ENCODE peak calls at places on chromosomes 6 and 20, in six cellular contexts. Z is GM12864, E is AG10803, B is posterior vena cava, H is HS-27A, X is dermis microvascular lymphatic vessel endothelial cell. I is an unnamed sample.

GRCh38 chr6:113359155-113360140 is 497.7 kb upstream of the MARCKS start:
- DNase-seq in X (peak), E (peak), H (no peak), B (no peak), Z (no peak), I (no peak)

GRCh38 chr20:35341366-35342028 is 49.3 kb upstream of the FAM83C start:
- DNase-seq in X (no peak), Z (no peak), B (no peak), H (no peak), E (peak), I (no peak)

GRCh38 chr6:142853244-142854180 is 91.5 kb downstream of the HIVEP2 start:
- DNase-seq in E (peak), Z (no peak), B (no peak), H (no peak), X (no peak), I (no peak)

GRCh38 chr6:53065266-53066058 is at the start of gene FBXO9:
- DNase-seq in E (peak), X (peak), H (no peak), B (peak), Z (no peak), I (peak)

GRCh38 chr6:142300302-142300701 is 1.5 kb upstream of the ADGRG6 start:
- DNase-seq in H (peak), B (no peak), X (no peak), E (no peak), Z (no peak), I (no peak)

GRCh38 chr20:58547527-58548475 is 32.6 kb upstream of the APCDD1L start:
- DNase-seq in Z (no peak), X (peak), H (peak), B (no peak), E (no peak), I (no peak)

GRCh38 chr20:50725722-50726000 is 5.7 kb upstream of the PARD6B start:
- DNase-seq in H (no peak), Z (no peak), X (no peak), B (peak), E (no peak), I (no peak)

GRCh38 chr20:39067526-39068216 is 105.5 kb downstream of the DHX35 start:
- DNase-seq in E (peak), H (no peak), B (no peak), X (no peak), Z (no peak), I (no peak)

GRCh38 chr6:137390264-137390787 is 103.9 kb downstream of the OLIG3 start:
- DNase-seq in X (no peak), B (no peak), H (no peak), Z (no peak), E (no peak), I (no peak)

GRCh38 chr6:8589941-8590676 is 154.8 kb upstream of the SLC35B3 start:
- DNase-seq in X (no peak), B (no peak), Z (no peak), E (no peak), H (no peak), I (no peak)

GRCh38 chr6:136893187-136893586 is 28.9 kb upstream of the SLC35D3 start:
- DNase-seq in Z (no peak), E (no peak), X (peak), B (no peak), H (no peak), I (no peak)

GRCh38 chr6:98947411-98948292 is at the start of gene FBXL4:
- DNase-seq in B (peak), Z (no peak), X (peak), H (no peak), E (peak), I (peak)

GRCh38 chr20:63735859-63736718 is at the start of gene LIME1:
- DNase-seq in E (no peak), X (no peak), H (no peak), Z (peak), B (no peak), I (peak)

GRCh38 chr20:50189681-50190250 is 864 bp upstream of the CEBPB start:
- DNase-seq in E (no peak), B (peak), Z (no peak), X (no peak), H (no peak), I (no peak)

GRCh38 chr20:8515810-8516435 is 383.9 kb downstream of the PLCB1 start:
- DNase-seq in E (no peak), Z (no peak), H (no peak), X (no peak), B (no peak), I (no peak)

GRCh38 chr6:82179415-82179814 is 68.1 kb downstream of the IBTK start:
- DNase-seq in B (no peak), E (no peak), Z (no peak), X (no peak), H (no peak), I (no peak)

GRCh38 chr6:5389086-5389745 is 127.9 kb downstream of the FARS2 start:
- DNase-seq in X (no peak), E (peak), Z (no peak), H (no peak), B (no peak), I (no peak)

GRCh38 chr6:76634695-76635094 is 562.2 kb upstream of the IMPG1 start:
- DNase-seq in B (no peak), E (no peak), X (no peak), H (no peak), Z (no peak), I (no peak)

GRCh38 chr6:46221221-46221793 is 50.5 kb upstream of the ENPP5 start:
- DNase-seq in X (peak), H (no peak), E (peak), B (no peak), Z (peak), I (no peak)

GRCh38 chr20:15162061-15162740 is 824.8 kb upstream of the FLRT3 start:
- DNase-seq in Z (peak), B (no peak), E (no peak), X (no peak), H (no peak), I (no peak)

GRCh38 chr6:89375427-89375868 is 22.9 kb upstream of the UBE2J1 start:
- DNase-seq in Z (peak), E (no peak), B (no peak), H (no peak), X (peak), I (peak)

GRCh38 chr6:113556775-113557174 is 300.4 kb upstream of the MARCKS start:
- DNase-seq in Z (no peak), E (no peak), B (no peak), X (no peak), H (no peak), I (no peak)

GRCh38 chr20:58700121-58700780 is 7.7 kb downstream of the NPEPL1 start:
- DNase-seq in E (no peak), X (no peak), Z (no peak), H (no peak), B (peak), I (peak)

GRCh38 chr20:33441142-33441955 is 2.2 kb downstream of the SNTA1 start:
- DNase-seq in H (no peak), Z (no peak), B (no peak), X (no peak), E (no peak), I (no peak)

GRCh38 chr6:14147891-14148290 is 30.3 kb downstream of the CD83 start:
- DNase-seq in Z (no peak), X (no peak), E (no peak), B (no peak), H (no peak), I (no peak)

GRCh38 chr6:162442675-162443074 is 284.9 kb downstream of the PRKN start:
- DNase-seq in X (no peak), Z (no peak), E (no peak), B (no peak), H (no peak), I (no peak)

GRCh38 chr20:4999788-5000187 is 1.5 kb downstream of the SLC23A2 start:
- DNase-seq in B (peak), H (no peak), E (no peak), X (no peak), Z (no peak), I (no peak)

GRCh38 chr6:84224251-84224650 is 3.2 kb downstream of the CEP162 start:
- DNase-seq in B (no peak), Z (no peak), X (no peak), E (peak), H (no peak), I (no peak)